ENCODE peak calls at places on chromosomes 6 and 20, in seven cellular contexts. E is PC-3, R is Karpas-422, T is fibroblast of lung, B is endodermal cell, N is mesendoderm, U is kidney. C is an unnamed sample.

GRCh38 chr6:6386010-6386409 is 65.5 kb upstream of the F13A1 start:
- DNase-seq in N (no peak), R (no peak), U (no peak), B (no peak), T (no peak), E (no peak), C (no peak)

GRCh38 chr6:123879749-123880148 is 76.1 kb downstream of the NKAIN2 start:
- DNase-seq in B (no peak), R (no peak), T (no peak), E (no peak), U (no peak), N (no peak), C (no peak)

GRCh38 chr6:56450882-56451739 is 191.6 kb downstream of the DST start:
- DNase-seq in T (peak), N (no peak), B (no peak), R (no peak), U (no peak), E (no peak), C (peak)

GRCh38 chr20:3115190-3116107 is 30.9 kb upstream of the AVP start:
- DNase-seq in R (peak), N (peak), U (peak), E (peak), T (peak), B (peak), C (peak)

GRCh38 chr6:41901882-41902519 is 6.8 kb upstream of the USP49 start:
- DNase-seq in R (peak), B (peak), T (peak), E (peak), N (peak), U (no peak), C (no peak)

GRCh38 chr6:16760536-16761468 is at the start of gene ATXN1:
- DNase-seq in T (no peak), U (no peak), B (peak), E (peak), N (peak), R (peak), C (no peak)

GRCh38 chr20:50406610-50407136 is 103.5 kb upstream of the PTPN1 start:
- DNase-seq in U (no peak), N (no peak), R (no peak), B (no peak), T (no peak), E (no peak), C (no peak)

GRCh38 chr6:142680308-142680707 is 264.7 kb downstream of the HIVEP2 start:
- DNase-seq in B (no peak), E (peak), T (no peak), N (no peak), R (no peak), U (no peak), C (peak)

GRCh38 chr6:85810558-85810957 is 167.9 kb upstream of the SYNCRIP start:
- DNase-seq in T (no peak), B (no peak), N (no peak), U (no peak), E (no peak), R (peak), C (no peak)

GRCh38 chr6:105810105-105810921 is 275.8 kb upstream of the PRDM1 start:
- DNase-seq in U (no peak), B (no peak), N (peak), R (no peak), E (peak), T (peak), C (peak)

GRCh38 chr6:136783495-136784270 is 8.6 kb downstream of the MAP3K5 start:
- DNase-seq in R (peak), T (no peak), E (no peak), U (no peak), B (no peak), N (no peak), C (no peak)

GRCh38 chr6:34799547-34799946 is 7.7 kb downstream of the BLTP3A start:
- DNase-seq in T (no peak), E (no peak), U (no peak), N (no peak), R (no peak), B (no peak), C (no peak)

GRCh38 chr20:51767867-51768758 is at the start of gene ATP9A:
- DNase-seq in R (no peak), B (peak), E (peak), N (peak), U (peak), T (peak), C (peak)

GRCh38 chr20:62550087-62550565 is 74.3 kb upstream of the GATA5 start:
- DNase-seq in T (no peak), N (peak), U (no peak), R (no peak), E (no peak), B (peak), C (no peak)

GRCh38 chr20:53750827-53751393 is 157.3 kb upstream of the ZNF217 start:
- DNase-seq in R (no peak), T (peak), E (peak), N (peak), U (no peak), B (no peak), C (peak)

GRCh38 chr20:51287628-51288413 is 254.7 kb downstream of the NFATC2 start:
- DNase-seq in N (no peak), R (no peak), T (no peak), E (no peak), U (no peak), B (no peak), C (no peak)

GRCh38 chr6:20200761-20201160 is 11.5 kb downstream of the MBOAT1 start:
- DNase-seq in T (peak), B (no peak), U (no peak), E (no peak), N (no peak), R (no peak), C (no peak)

GRCh38 chr6:108699290-108700041 is 138.7 kb downstream of the FOXO3 start:
- DNase-seq in N (no peak), T (peak), R (no peak), U (no peak), E (no peak), B (no peak), C (no peak)

GRCh38 chr6:41504526-41505021 is 41.6 kb upstream of the FOXP4 start:
- DNase-seq in T (peak), U (no peak), E (peak), R (no peak), B (no peak), N (peak), C (peak)

GRCh38 chr6:1739680-1740079 is 130.0 kb downstream of the FOXC1 start:
- DNase-seq in B (no peak), E (no peak), T (no peak), R (peak), N (no peak), U (no peak), C (no peak)

GRCh38 chr6:53831081-53831839 is 36.5 kb downstream of the LRRC1 start:
- DNase-seq in B (no peak), U (no peak), E (no peak), N (no peak), R (no peak), T (no peak), C (no peak)

GRCh38 chr20:20083796-20084195 is 31.5 kb downstream of the CFAP61 start:
- DNase-seq in T (peak), E (peak), U (no peak), N (peak), B (no peak), R (peak), C (peak)

GRCh38 chr6:105769197-105769596 is 316.9 kb upstream of the PRDM1 start:
- DNase-seq in B (no peak), E (no peak), T (no peak), U (no peak), R (no peak), N (no peak), C (no peak)

GRCh38 chr6:109019911-109020310 is 74.7 kb downstream of the SESN1 start:
- DNase-seq in R (no peak), T (no peak), B (no peak), N (peak), E (no peak), U (no peak), C (no peak)

GRCh38 chr6:6556738-6557503 is 31.6 kb upstream of the LY86 start:
- DNase-seq in U (no peak), E (peak), B (peak), R (peak), N (peak), T (peak), C (no peak)

GRCh38 chr6:167492096-167492449 is 167.2 kb downstream of the TTLL2 start:
- DNase-seq in N (no peak), T (no peak), B (no peak), R (no peak), E (no peak), U (no peak), C (no peak)

GRCh38 chr20:20734475-20734948 is 22.1 kb upstream of the RALGAPA2 start:
- DNase-seq in E (no peak), U (no peak), T (no peak), B (no peak), R (no peak), N (no peak), C (no peak)

GRCh38 chr6:12578751-12579150 is 137.8 kb upstream of the PHACTR1 start:
- DNase-seq in R (no peak), N (no peak), B (no peak), U (no peak), E (peak), T (no peak), C (peak)

GRCh38 chr20:37308098-37309050 is 18.9 kb downstream of the MANBAL start:
- DNase-seq in N (no peak), T (no peak), E (no peak), U (no peak), B (no peak), R (no peak), C (no peak)

GRCh38 chr6:156189195-156189594 is 588.0 kb upstream of the ARID1B start:
- DNase-seq in E (no peak), T (no peak), B (no peak), N (no peak), R (peak), U (no peak), C (no peak)

DNA sequence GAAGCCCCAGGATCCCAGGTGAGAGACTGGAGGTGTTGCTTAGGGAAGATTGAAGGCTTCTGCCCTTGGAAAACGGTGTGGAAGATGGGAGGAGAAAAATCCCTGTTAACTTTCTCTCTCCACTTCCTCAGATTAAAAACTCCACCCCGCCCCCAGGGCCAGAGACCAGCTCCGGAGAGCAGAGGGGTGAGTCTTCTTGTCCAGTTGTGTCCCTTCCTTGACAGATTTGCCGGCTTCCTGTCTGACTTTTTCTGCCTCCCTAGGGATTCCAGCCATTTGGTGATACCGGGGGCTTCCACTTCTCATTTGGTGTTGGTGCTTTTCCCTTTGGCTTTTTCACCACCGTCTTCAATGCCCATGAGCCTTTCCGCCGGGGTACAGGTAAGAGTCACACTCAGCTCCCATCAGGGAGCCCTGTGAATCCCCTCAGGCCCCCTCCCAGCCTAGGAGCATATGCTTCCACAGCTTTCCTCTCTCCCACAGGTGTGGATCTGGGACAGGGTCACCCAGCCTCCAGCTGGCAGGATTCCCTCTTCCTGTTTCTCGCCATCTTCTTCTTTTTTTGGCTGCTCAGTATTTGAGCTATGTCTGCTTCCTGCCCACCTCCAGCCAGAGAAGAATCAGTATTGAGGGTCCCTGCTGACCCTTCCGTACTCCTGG is 1.7 kb downstream of the RNF5 start:
- DNase-seq in N (no peak), T (no peak), B (no peak), U (peak), R (no peak), E (no peak), C (no peak)
- H3K4me3 ChIP-seq in N (no peak), T (no peak), B (peak), U (no peak), R (peak), E (peak), C (no peak)

DNA sequence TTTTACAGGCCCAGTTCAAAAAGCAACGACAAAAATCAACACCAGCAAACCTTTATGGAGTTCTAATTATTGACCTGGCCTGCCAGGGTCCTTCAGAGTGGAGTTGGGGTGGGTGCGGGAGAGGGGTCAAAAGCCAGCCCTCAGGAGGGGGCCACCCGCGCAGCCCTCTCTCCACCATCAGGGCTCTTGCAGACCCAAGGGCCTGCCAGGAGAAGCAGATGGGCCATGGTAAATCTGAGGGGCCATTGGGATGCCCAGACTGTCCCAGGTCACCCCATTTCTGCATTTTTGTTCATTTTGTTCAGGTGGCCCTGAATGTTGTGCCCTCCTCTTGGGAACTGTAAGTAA is 88.4 kb downstream of the DHX35 start:
- DNase-seq in E (no peak), U (no peak), N (no peak), B (no peak), T (no peak), R (no peak), C (no peak)
- H3K9ac ChIP-seq in E (peak), U (no peak), N (peak), B (no peak), T (no peak), R (peak), C (peak)

GRCh38 chr6:27374824-27375612 is 13.5 kb upstream of the ZNF391 start:
- DNase-seq in U (peak), B (peak), N (peak), R (no peak), T (peak), E (peak), C (peak)
- H3K4me3 ChIP-seq in U (peak), B (peak), N (peak), R (no peak), T (peak), E (peak), C (peak)

GRCh38 chr6:25832307-25832662 is 433 bp upstream of the SLC17A1 start:
- DNase-seq in B (no peak), U (no peak), E (no peak), T (no peak), N (no peak), R (no peak), C (no peak)
- H3K9ac ChIP-seq in B (no peak), U (no peak), E (no peak), T (no peak), N (no peak), R (no peak), C (no peak)

GRCh38 chr6:32183030-32183429 is 1.0 kb downstream of the AGER start:
- DNase-seq in R (no peak), E (no peak), U (peak), N (no peak), B (no peak), T (no peak), C (no peak)

GRCh38 chr6:32182617-32183016 is 1.4 kb downstream of the AGER start:
- DNase-seq in B (no peak), U (peak), E (no peak), T (no peak), R (no peak), N (no peak), C (no peak)

GRCh38 chr6:32183483-32184083 is 470 bp downstream of the AGER start:
- DNase-seq in E (no peak), T (no peak), R (no peak), U (peak), N (no peak), B (no peak), C (no peak)

GRCh38 chr6:32181148-32181702 is 2.8 kb downstream of the AGER start:
- DNase-seq in R (no peak), N (no peak), E (no peak), U (peak), B (no peak), T (no peak), C (no peak)

GRCh38 chr6:32181890-32182529 is 2.0 kb downstream of the AGER start:
- DNase-seq in E (no peak), B (no peak), U (peak), R (no peak), T (no peak), N (no peak), C (no peak)
- H3K4me3 ChIP-seq in E (no peak), B (no peak), U (no peak), R (no peak), T (no peak), N (no peak), C (no peak)

GRCh38 chr20:43188861-43189613 is 669 bp downstream of the PTPRT start:
- DNase-seq in R (no peak), T (no peak), N (peak), E (no peak), B (peak), U (no peak), C (no peak)

GRCh38 chr20:43190332-43190953 is 737 bp upstream of the PTPRT start:
- DNase-seq in B (peak), E (no peak), T (no peak), R (no peak), U (no peak), N (peak), C (no peak)

GRCh38 chr20:43188234-43188653 is 1.5 kb downstream of the PTPRT start:
- DNase-seq in E (no peak), R (no peak), T (no peak), B (peak), N (peak), U (no peak), C (no peak)

GRCh38 chr20:43191143-43191542 is 1.4 kb upstream of the PTPRT start:
- DNase-seq in T (no peak), R (no peak), B (peak), E (no peak), N (peak), U (no peak), C (no peak)

GRCh38 chr20:43189614-43190331 is at the start of gene PTPRT:
- DNase-seq in U (no peak), E (no peak), R (no peak), T (no peak), N (no peak), B (peak), C (no peak)
- H3K9ac ChIP-seq in U (no peak), E (no peak), R (no peak), T (no peak), N (no peak), B (no peak), C (no peak)

DNA sequence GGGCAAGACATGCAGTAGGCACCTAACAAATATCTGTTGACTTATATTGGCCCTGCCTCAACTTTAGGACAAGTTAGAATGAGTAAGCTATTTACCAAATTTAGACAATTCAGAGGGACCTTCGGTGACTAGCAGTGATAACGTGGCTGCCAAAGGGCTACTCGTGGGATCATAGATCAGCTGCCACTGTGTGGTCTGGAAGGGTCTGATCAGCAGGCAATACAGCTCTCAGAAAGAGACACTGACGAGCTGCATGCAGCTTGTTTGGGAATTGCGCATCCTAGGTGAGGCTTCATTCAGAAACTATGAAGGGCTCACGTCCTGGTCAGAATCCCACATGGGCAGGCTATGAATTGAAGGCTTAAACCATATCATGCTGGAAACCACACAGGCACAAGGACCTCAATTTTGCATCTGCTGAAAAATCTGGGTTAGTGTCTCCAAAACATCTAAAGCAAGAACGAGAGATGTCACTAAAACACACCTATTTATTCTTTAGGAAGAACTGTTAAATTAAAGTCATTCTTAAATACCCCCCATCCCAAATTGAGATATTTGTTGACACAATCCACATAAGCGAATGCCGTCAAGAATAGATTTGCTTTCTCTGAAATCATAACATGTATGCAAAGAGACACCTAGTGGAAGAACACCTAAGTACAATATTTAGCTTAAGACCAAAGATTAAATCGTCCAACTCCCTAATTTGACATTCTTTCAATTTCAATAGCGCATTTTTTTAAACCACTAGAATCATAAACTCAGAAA is 79.6 kb downstream of the IPCEF1 start:
- DNase-seq in N (peak), T (peak), B (no peak), E (peak), U (no peak), R (peak), C (peak)
- H3K4me3 ChIP-seq in N (no peak), T (no peak), B (no peak), E (peak), U (peak), R (no peak), C (no peak)

DNA sequence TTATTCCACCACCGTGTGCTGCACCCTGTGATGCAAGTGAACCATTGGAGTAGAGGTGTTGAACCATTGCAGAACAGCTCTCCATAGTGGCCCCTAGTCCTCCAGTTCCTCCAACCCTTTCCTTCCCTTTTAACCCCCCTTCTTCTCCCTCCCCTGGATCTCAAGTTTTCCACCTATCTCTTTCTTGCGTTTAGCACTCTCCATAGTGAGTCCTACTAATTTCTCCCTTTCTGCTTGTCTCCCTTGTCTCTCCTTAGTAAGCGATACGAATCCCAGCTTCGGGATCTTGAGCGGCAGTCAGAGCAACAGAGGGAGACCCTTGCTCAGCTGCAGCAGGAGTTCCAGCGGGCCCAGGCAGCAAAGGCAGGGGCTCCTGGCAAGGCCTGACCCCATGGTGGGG is 1.1 kb downstream of the PFDN6 start:
- DNase-seq in R (no peak), T (no peak), B (no peak), N (no peak), U (no peak), E (no peak), C (no peak)
- H3K9ac ChIP-seq in R (peak), T (peak), B (no peak), N (peak), U (no peak), E (peak), C (peak)